ENCODE peak calls at places on chromosomes 7 and 10, in ten cellular contexts. W is PC-9; D is NCI-H1048; T is stimulated activated CD8-positive, alpha-beta memory T cell treated with anti-CD3 and anti-CD28 coated beads, Interleukin-2, amount 100 ng/mL, for 48 hours; E is right cardiac atrium; H is T-helper 1 cell; Z is left cardiac atrium; B is hepatocyte; P is endothelial cell; C is NB4. I is an unnamed sample.

GRCh38 chr7:132508724-132509348 is 67.4 kb downstream of the PLXNA4 start:
- DNase-seq in C (no peak), B (no peak), Z (no peak), H (no peak), W (no peak), D (no peak), T (no peak), P (no peak), E (peak; percentile 74), I (no peak)

GRCh38 chr7:149862156-149862555 is 11.6 kb upstream of the ATP6V0E2 start:
- DNase-seq in D (no peak), T (no peak), E (peak; percentile 50), Z (no peak), C (no peak), B (no peak), W (no peak), P (no peak), H (no peak), I (no peak)

GRCh38 chr7:7756577-7756976 is 38.2 kb upstream of the RPA3 start:
- DNase-seq in Z (no peak), E (no peak), H (no peak), P (no peak), B (no peak), D (no peak), W (no peak), T (no peak), C (no peak), I (no peak)

GRCh38 chr10:133481657-133482056 is 27.9 kb downstream of the SCART1 start:
- DNase-seq in H (no peak), Z (no peak), W (no peak), C (no peak), B (no peak), D (no peak), T (no peak), P (no peak), E (no peak), I (no peak)

GRCh38 chr7:119943932-119944600 is 328.9 kb upstream of the KCND2 start:
- DNase-seq in P (no peak), T (no peak), B (no peak), E (no peak), W (no peak), Z (no peak), C (no peak), H (no peak), D (no peak), I (no peak)

GRCh38 chr10:102714621-102715455 is at the start of gene SFXN2:
- DNase-seq in C (peak; percentile 77), Z (no peak), P (no peak), H (peak; percentile 48), B (peak; percentile 55), E (no peak), W (no peak), D (no peak), T (no peak), I (no peak)

GRCh38 chr10:128979405-128979804 is 487.6 kb upstream of the MGMT start:
- DNase-seq in Z (no peak), D (no peak), H (no peak), B (no peak), E (no peak), T (no peak), W (no peak), C (no peak), P (no peak), I (no peak)

GRCh38 chr7:131620673-131621609 is 64.5 kb upstream of the PODXL start:
- DNase-seq in D (no peak), B (no peak), H (no peak), E (no peak), Z (no peak), W (peak; percentile 16), P (no peak), T (no peak), C (no peak), I (peak; percentile 37)

GRCh38 chr7:130292682-130293257 is at the start of gene CPA4:
- DNase-seq in D (no peak), E (no peak), H (no peak), T (no peak), W (peak; percentile 98), B (no peak), P (no peak), Z (peak; percentile 48), C (peak; percentile 19), I (peak; percentile 74)

GRCh38 chr10:97686962-97687784 is at the start of gene AVPI1:
- DNase-seq in W (peak; percentile 91), D (peak; percentile 81), P (peak; percentile 96), Z (peak; percentile 98), B (peak; percentile 99), E (peak; percentile 99), C (peak; percentile 99), T (peak; percentile 92), H (peak; percentile 94), I (peak; percentile 99)

GRCh38 chr10:17214486-17214885 is 13.0 kb upstream of the TRDMT1 start:
- DNase-seq in P (no peak), H (no peak), B (no peak), C (no peak), Z (no peak), D (no peak), E (no peak), W (no peak), T (no peak), I (no peak)

GRCh38 chr7:47262881-47263280 is 319.0 kb downstream of the TNS3 start:
- DNase-seq in Z (no peak), D (no peak), E (no peak), C (no peak), T (no peak), W (no peak), B (no peak), H (no peak), P (no peak), I (no peak)

GRCh38 chr7:26399309-26399610 is 107.6 kb downstream of the SNX10 start:
- DNase-seq in H (no peak), Z (peak; percentile 26), D (no peak), E (peak; percentile 66), W (no peak), B (peak; percentile 39), T (no peak), C (no peak), P (peak; percentile 61), I (no peak)

GRCh38 chr7:120920588-120920987 is 30.0 kb upstream of the ING3 start:
- DNase-seq in H (no peak), Z (no peak), W (no peak), P (no peak), D (no peak), C (no peak), T (no peak), B (no peak), E (no peak), I (no peak)

GRCh38 chr10:119738962-119739361 is 13.1 kb downstream of the INPP5F start:
- DNase-seq in E (no peak), T (no peak), P (no peak), B (no peak), Z (no peak), W (no peak), D (no peak), C (no peak), H (no peak), I (no peak)

GRCh38 chr10:70232155-70232858 is 922 bp downstream of the PPA1 start:
- DNase-seq in C (peak; percentile 68), H (peak; percentile 55), T (peak; percentile 9), D (no peak), Z (peak; percentile 43), E (peak; percentile 64), W (peak; percentile 76), B (peak; percentile 82), P (peak; percentile 12), I (peak; percentile 57)